ENCODE peak calls at places on chromosomes 12 and 14, in seven cellular contexts. One of them, this sample, is unnamed.

GRCh38 chr14:67166450-67166853 is 22.8 kb upstream of the GARIN2 start:
- DNase-seq in T47D: peak
- DNase-seq in ACHN: peak
- DNase-seq in neural crest cell: peak
- DNase-seq in HCEC 1CT: peak
- DNase-seq in DMS79 treated with DMSO at 0.1 percent for 48 hours: peak
- DNase-seq in HCT116: peak
- DNase-seq in this sample: no peak

GRCh38 chr12:15806826-15807225 is 17.6 kb upstream of the EPS8 start:
- DNase-seq in T47D: no peak
- DNase-seq in ACHN: no peak
- DNase-seq in neural crest cell: no peak
- DNase-seq in HCEC 1CT: no peak
- DNase-seq in DMS79 treated with DMSO at 0.1 percent for 48 hours: no peak
- DNase-seq in HCT116: no peak
- DNase-seq in this sample: no peak

GRCh38 chr12:41552507-41553047 is 364.5 kb downstream of the PDZRN4 start:
- DNase-seq in T47D: no peak
- DNase-seq in ACHN: no peak
- DNase-seq in neural crest cell: no peak
- DNase-seq in HCEC 1CT: no peak
- DNase-seq in DMS79 treated with DMSO at 0.1 percent for 48 hours: no peak
- DNase-seq in HCT116: no peak
- DNase-seq in this sample: no peak

GRCh38 chr14:61505815-61506809 is 184.7 kb downstream of the PRKCH start:
- DNase-seq in T47D: no peak
- DNase-seq in ACHN: peak
- DNase-seq in neural crest cell: no peak
- DNase-seq in HCEC 1CT: no peak
- DNase-seq in DMS79 treated with DMSO at 0.1 percent for 48 hours: no peak
- DNase-seq in HCT116: no peak
- DNase-seq in this sample: no peak

GRCh38 chr12:65615091-65615490 is 209.2 kb upstream of the HMGA2 start:
- DNase-seq in T47D: no peak
- DNase-seq in ACHN: no peak
- DNase-seq in neural crest cell: no peak
- DNase-seq in HCEC 1CT: peak
- DNase-seq in DMS79 treated with DMSO at 0.1 percent for 48 hours: no peak
- DNase-seq in HCT116: no peak
- DNase-seq in this sample: no peak

GRCh38 chr12:33605776-33606175 is 166.2 kb upstream of the SYT10 start:
- DNase-seq in T47D: peak
- DNase-seq in ACHN: peak
- DNase-seq in neural crest cell: no peak
- DNase-seq in HCEC 1CT: no peak
- DNase-seq in DMS79 treated with DMSO at 0.1 percent for 48 hours: no peak
- DNase-seq in HCT116: no peak
- DNase-seq in this sample: peak

GRCh38 chr12:123243851-123244250 is 10.6 kb downstream of the MTRFR start:
- DNase-seq in T47D: no peak
- DNase-seq in ACHN: no peak
- DNase-seq in neural crest cell: no peak
- DNase-seq in HCEC 1CT: no peak
- DNase-seq in DMS79 treated with DMSO at 0.1 percent for 48 hours: no peak
- DNase-seq in HCT116: no peak
- DNase-seq in this sample: no peak

GRCh38 chr12:131060011-131060703 is 106.5 kb downstream of the ADGRD1 start:
- DNase-seq in T47D: no peak
- DNase-seq in ACHN: no peak
- DNase-seq in neural crest cell: no peak
- DNase-seq in HCEC 1CT: no peak
- DNase-seq in DMS79 treated with DMSO at 0.1 percent for 48 hours: no peak
- DNase-seq in HCT116: no peak
- DNase-seq in this sample: no peak

GRCh38 chr12:54259194-54260011 is 20.5 kb downstream of the CBX5 start:
- DNase-seq in T47D: peak
- DNase-seq in ACHN: peak
- DNase-seq in neural crest cell: peak
- DNase-seq in HCEC 1CT: peak
- DNase-seq in DMS79 treated with DMSO at 0.1 percent for 48 hours: peak
- DNase-seq in HCT116: peak
- DNase-seq in this sample: peak

GRCh38 chr14:105333613-105334364 is 19.2 kb downstream of the PACS2 start:
- DNase-seq in T47D: no peak
- DNase-seq in ACHN: no peak
- DNase-seq in neural crest cell: no peak
- DNase-seq in HCEC 1CT: no peak
- DNase-seq in DMS79 treated with DMSO at 0.1 percent for 48 hours: no peak
- DNase-seq in HCT116: no peak
- DNase-seq in this sample: no peak